ENCODE peak calls at places on chromosomes 3 and 15, in six cellular contexts. G, R, D, K, L and V are unnamed samples.

GRCh38 chr3:37990527-37990926 is at the start of gene VILL:
- DNase-seq in G (peak), K (peak), L (no peak), D (no peak), R (no peak), V (no peak)

GRCh38 chr3:168984872-168985271 is 678.6 kb downstream of the MECOM start:
- DNase-seq in G (no peak), D (no peak), L (no peak), R (no peak), K (no peak), V (no peak)

GRCh38 chr3:39028466-39028865 is 23.3 kb downstream of the SCN11A start:
- DNase-seq in G (no peak), D (no peak), L (no peak), R (no peak), K (no peak), V (no peak)

GRCh38 chr3:107431048-107431297 is 53.7 kb downstream of the CCDC54 start:
- DNase-seq in R (peak), D (no peak), G (no peak), L (no peak), K (peak), V (peak)

GRCh38 chr3:53213276-53213675 is 42.5 kb downstream of the TKT start:
- DNase-seq in D (no peak), G (no peak), K (no peak), L (no peak), R (no peak), V (no peak)

GRCh38 chr15:90645873-90646605 is 71.1 kb upstream of the BLM start:
- DNase-seq in G (no peak), R (no peak), L (no peak), K (peak), D (no peak), V (peak)

GRCh38 chr3:129473766-129474152 is 33.7 kb downstream of the IFT122 start:
- DNase-seq in D (no peak), R (no peak), G (no peak), K (no peak), L (no peak), V (no peak)

GRCh38 chr3:58556761-58557181 is 19.8 kb upstream of the ACOX2 start:
- DNase-seq in G (no peak), K (no peak), D (no peak), R (no peak), L (no peak), V (no peak)

GRCh38 chr3:132135628-132136333 is 101.0 kb upstream of the CPNE4 start:
- DNase-seq in R (no peak), D (no peak), K (no peak), G (no peak), L (no peak), V (peak)

GRCh38 chr15:53747501-53748068 is 11.9 kb downstream of the WDR72 start:
- DNase-seq in L (no peak), R (no peak), D (no peak), G (no peak), K (no peak), V (no peak)

GRCh38 chr3:116260491-116260890 is 184.8 kb downstream of the LSAMP start:
- DNase-seq in D (no peak), G (no peak), R (no peak), L (no peak), K (no peak), V (no peak)

GRCh38 chr3:12968541-12968940 is 104.7 kb downstream of the IQSEC1 start:
- DNase-seq in K (no peak), D (no peak), L (no peak), R (no peak), G (no peak), V (no peak)

GRCh38 chr3:174931473-174931872 is 72.3 kb downstream of the NAALADL2 start:
- DNase-seq in K (no peak), L (no peak), R (no peak), G (no peak), D (no peak), V (peak)

GRCh38 chr3:157282261-157283191 is 122.6 kb upstream of the CCNL1 start:
- DNase-seq in G (no peak), K (no peak), R (no peak), L (no peak), D (no peak), V (peak)

GRCh38 chr15:95127356-95127755 is 896.0 kb downstream of the MCTP2 start:
- DNase-seq in K (no peak), L (no peak), G (no peak), D (no peak), R (no peak), V (no peak)

GRCh38 chr3:197023241-197023997 is 6.2 kb downstream of the MELTF start:
- DNase-seq in D (no peak), L (no peak), K (no peak), R (peak), G (no peak), V (no peak)

GRCh38 chr15:92954578-92954977 is 54.5 kb downstream of the CHD2 start:
- DNase-seq in K (no peak), D (no peak), L (no peak), G (no peak), R (no peak), V (no peak)

GRCh38 chr15:43920815-43921214 is 94.0 kb downstream of the WDR76 start:
- DNase-seq in R (no peak), L (no peak), G (no peak), K (no peak), D (no peak), V (peak)

GRCh38 chr15:57160823-57161560 is 215.3 kb upstream of the CGNL1 start:
- DNase-seq in L (no peak), D (no peak), K (no peak), R (no peak), G (no peak), V (peak)

GRCh38 chr3:98750520-98750919 is 12.6 kb upstream of the ST3GAL6 start:
- DNase-seq in K (no peak), G (no peak), D (no peak), R (no peak), L (no peak), V (no peak)

GRCh38 chr3:78992830-78993229 is 775.0 kb downstream of the ROBO1 start:
- DNase-seq in R (no peak), L (no peak), K (no peak), D (no peak), G (no peak), V (no peak)

GRCh38 chr3:58628823-58629562 is 37.6 kb downstream of the FAM3D start:
- DNase-seq in R (peak), L (no peak), G (peak), K (peak), D (no peak), V (peak)

GRCh38 chr3:182052360-182052759 is 340.6 kb downstream of the SOX2 start:
- DNase-seq in D (no peak), L (no peak), R (no peak), G (no peak), K (no peak), V (no peak)

GRCh38 chr15:51912528-51912927 is 59.0 kb downstream of the LEO1 start:
- DNase-seq in K (no peak), L (no peak), G (no peak), D (no peak), R (no peak), V (no peak)

GRCh38 chr15:51917493-51917892 is 54.1 kb downstream of the LEO1 start:
- DNase-seq in K (no peak), L (no peak), G (no peak), R (no peak), D (no peak), V (no peak)
- TF ChIP-seq CTCF in K (no peak), L (peak), G (no peak), R (no peak), D (no peak), V (peak)

DNA sequence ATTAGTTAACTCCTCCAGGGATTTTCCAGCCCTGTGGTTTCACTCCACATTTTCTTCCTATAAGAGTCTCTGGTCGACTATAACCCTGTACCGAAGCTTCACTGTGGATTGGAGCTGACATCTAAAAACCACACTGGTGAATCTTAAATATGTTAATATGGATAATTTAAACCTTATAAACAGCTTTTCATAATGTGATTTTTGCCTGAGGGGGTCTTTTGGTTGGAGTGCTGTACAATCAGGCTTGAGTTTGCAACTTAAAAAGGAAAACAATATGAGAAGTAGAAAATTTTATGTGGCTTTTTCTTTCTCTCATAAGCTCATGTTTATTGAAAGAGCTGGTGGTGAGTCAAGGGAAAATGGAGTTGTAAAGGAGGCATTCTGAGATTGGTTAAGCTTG is 313.7 kb downstream of the VPS13C start:
- DNase-seq in G (no peak), R (no peak), K (no peak), L (no peak), D (no peak), V (peak)
- TF ChIP-seq CTCF in G (no peak), R (no peak), K (no peak), L (no peak), D (no peak), V (no peak)

GRCh38 chr3:71419369-71419768 is 164.2 kb downstream of the FOXP1 start:
- DNase-seq in K (no peak), L (no peak), G (no peak), D (no peak), R (no peak), V (no peak)

GRCh38 chr3:71415708-71416108 is 167.8 kb downstream of the FOXP1 start:
- DNase-seq in K (no peak), L (no peak), D (no peak), G (no peak), R (no peak), V (no peak)

GRCh38 chr3:71414189-71414924 is 169.2 kb downstream of the FOXP1 start:
- DNase-seq in D (no peak), G (no peak), R (no peak), K (no peak), L (no peak), V (no peak)

GRCh38 chr3:71413572-71413971 is 170.0 kb downstream of the FOXP1 start:
- DNase-seq in G (no peak), L (no peak), R (no peak), D (no peak), K (no peak), V (no peak)

GRCh38 chr3:71416868-71417267 is 166.7 kb downstream of the FOXP1 start:
- DNase-seq in R (no peak), K (no peak), L (no peak), D (no peak), G (no peak), V (no peak)
- TF ChIP-seq CTCF in R (no peak), K (no peak), L (peak), D (no peak), G (no peak), V (no peak)

GRCh38 chr15:25790003-25790660 is 73.0 kb downstream of the ATP10A start:
- DNase-seq in L (no peak), K (peak), G (peak), R (peak), D (no peak), V (peak)
- TF ChIP-seq CTCF in L (no peak), K (no peak), G (no peak), R (no peak), D (no peak), V (no peak)

DNA sequence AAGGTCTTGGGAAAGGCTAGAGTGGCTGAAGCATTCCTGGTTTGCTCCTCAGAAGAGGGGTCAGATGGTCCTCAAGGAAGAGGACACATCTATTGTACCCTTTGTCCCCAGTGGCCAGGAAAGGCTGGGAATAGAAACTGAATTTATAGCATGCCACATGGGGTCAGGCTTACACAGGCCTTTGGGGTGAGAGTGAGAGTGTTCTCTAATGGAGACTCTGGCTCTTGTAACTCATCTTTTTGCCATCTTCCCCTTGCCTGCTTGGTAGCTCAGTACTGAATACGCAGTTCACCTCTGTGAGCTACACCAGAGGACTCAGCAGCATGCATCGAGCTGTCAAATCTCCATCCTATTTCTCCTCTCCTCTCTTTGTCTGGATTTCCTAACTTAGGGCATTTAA is 87.5 kb downstream of the ATP2B2 start:
- DNase-seq in R (no peak), D (no peak), K (no peak), L (no peak), G (no peak), V (no peak)
- TF ChIP-seq CTCF in R (no peak), D (no peak), K (no peak), L (peak), G (no peak), V (peak)